ENCODE peak calls at places on chromosome 6, in five cellular contexts. U is fibroblast of mammary gland, Z is foreskin fibroblast, N is AG04450, R is mucosa of descending colon. P is an unnamed sample.

GRCh38 chr6:164926686-164927085 is 382.7 kb downstream of the C6orf118 start:
- DNase-seq in U (no peak), Z (no peak), N (no peak), R (no peak), P (no peak)

GRCh38 chr6:42777126-42777822 is 4.6 kb upstream of the BICRAL start:
- DNase-seq in U (peak), Z (peak), N (no peak), R (no peak), P (no peak)

GRCh38 chr6:5151955-5152401 is 66.8 kb downstream of the PPP1R3G start:
- DNase-seq in U (peak), Z (peak), N (peak), R (no peak), P (no peak)

GRCh38 chr6:107820571-107821261 is 3.4 kb downstream of the SCML4 start:
- DNase-seq in U (no peak), Z (peak), N (no peak), R (peak), P (no peak)

GRCh38 chr6:167952512-167952859 is 45.0 kb upstream of the KIF25 start:
- DNase-seq in U (no peak), Z (no peak), N (no peak), R (no peak), P (no peak)

GRCh38 chr6:155939253-155939652 is 483.6 kb upstream of the NOX3 start:
- DNase-seq in U (no peak), Z (no peak), N (no peak), R (no peak), P (no peak)

GRCh38 chr6:133888931-133889556 is at the start of gene TCF21:
- DNase-seq in U (no peak), Z (peak), N (peak), R (peak), P (no peak)

GRCh38 chr6:106908386-106908840 is 66.1 kb downstream of the CD24 start:
- DNase-seq in U (no peak), Z (no peak), N (no peak), R (no peak), P (no peak)

GRCh38 chr6:111737065-111737521 is 131.4 kb upstream of the TRAF3IP2 start:
- DNase-seq in U (peak), Z (peak), N (no peak), R (no peak), P (no peak)

GRCh38 chr6:50380409-50381105 is 330.8 kb upstream of the DEFB112 start:
- DNase-seq in U (no peak), Z (peak), N (no peak), R (no peak), P (no peak)

GRCh38 chr6:147508073-147508870 is at the start of gene SAMD5:
- DNase-seq in U (peak), Z (peak), N (peak), R (peak), P (no peak)

GRCh38 chr6:118377711-118378414 is 170.2 kb upstream of the PLN start:
- DNase-seq in U (no peak), Z (no peak), N (no peak), R (no peak), P (no peak)

GRCh38 chr6:73704798-73705197 is 8.8 kb downstream of the CD109 start:
- DNase-seq in U (peak), Z (no peak), N (no peak), R (no peak), P (no peak)

GRCh38 chr6:107673076-107673494 is 151.0 kb downstream of the SCML4 start:
- DNase-seq in U (peak), Z (no peak), N (no peak), R (no peak), P (no peak)

GRCh38 chr6:8628063-8628462 is 192.7 kb upstream of the SLC35B3 start:
- DNase-seq in U (peak), Z (peak), N (no peak), R (no peak), P (no peak)

GRCh38 chr6:157929076-157929475 is 52.6 kb upstream of the SYNJ2 start:
- DNase-seq in U (no peak), Z (no peak), N (no peak), R (no peak), P (no peak)

GRCh38 chr6:137923866-137924616 is 57.0 kb downstream of the TNFAIP3 start:
- DNase-seq in U (peak), Z (peak), N (no peak), R (no peak), P (no peak)

GRCh38 chr6:161578478-161578877 is 304.6 kb upstream of the AGPAT4 start:
- DNase-seq in U (no peak), Z (no peak), N (no peak), R (no peak), P (no peak)

GRCh38 chr6:145960918-145961604 is 3.1 kb downstream of the SHPRH start:
- DNase-seq in U (peak), Z (peak), N (no peak), R (no peak), P (no peak)

GRCh38 chr6:161067749-161068148 is 76.2 kb downstream of the MAP3K4 start:
- DNase-seq in U (no peak), Z (no peak), N (no peak), R (no peak), P (no peak)

GRCh38 chr6:137148291-137149076 is 25.0 kb downstream of the IL22RA2 start:
- DNase-seq in U (peak), Z (peak), N (no peak), R (no peak), P (no peak)

GRCh38 chr6:159451051-159451450 is 242.0 kb downstream of the SOD2 start:
- DNase-seq in U (peak), Z (peak), N (peak), R (no peak), P (no peak)

GRCh38 chr6:161079566-161080262 is 88.1 kb downstream of the MAP3K4 start:
- DNase-seq in U (peak), Z (peak), N (peak), R (no peak), P (no peak)

GRCh38 chr6:136921521-136921935 is 573 bp upstream of the SLC35D3 start:
- DNase-seq in U (no peak), Z (peak), N (no peak), R (no peak), P (no peak)

GRCh38 chr6:154503576-154504501 is 6.6 kb downstream of the CNKSR3 start:
- DNase-seq in U (no peak), Z (peak), N (no peak), R (no peak), P (no peak)

GRCh38 chr6:36897629-36898028 is 11.9 kb downstream of the C6orf89 start:
- DNase-seq in U (no peak), Z (peak), N (no peak), R (no peak), P (no peak)

GRCh38 chr6:132715204-132715603 is 1.3 kb upstream of the VNN1 start:
- DNase-seq in U (peak), Z (peak), N (peak), R (peak), P (no peak)

GRCh38 chr6:109794201-109794926 is 103.3 kb downstream of the FIG4 start:
- DNase-seq in U (peak), Z (peak), N (no peak), R (no peak), P (no peak)

GRCh38 chr6:75157336-75157735 is 48.5 kb downstream of the COL12A1 start:
- DNase-seq in U (no peak), Z (no peak), N (no peak), R (no peak), P (no peak)

GRCh38 chr6:105985098-105985815 is 100.9 kb upstream of the PRDM1 start:
- DNase-seq in U (no peak), Z (no peak), N (no peak), R (peak), P (no peak)

DNA sequence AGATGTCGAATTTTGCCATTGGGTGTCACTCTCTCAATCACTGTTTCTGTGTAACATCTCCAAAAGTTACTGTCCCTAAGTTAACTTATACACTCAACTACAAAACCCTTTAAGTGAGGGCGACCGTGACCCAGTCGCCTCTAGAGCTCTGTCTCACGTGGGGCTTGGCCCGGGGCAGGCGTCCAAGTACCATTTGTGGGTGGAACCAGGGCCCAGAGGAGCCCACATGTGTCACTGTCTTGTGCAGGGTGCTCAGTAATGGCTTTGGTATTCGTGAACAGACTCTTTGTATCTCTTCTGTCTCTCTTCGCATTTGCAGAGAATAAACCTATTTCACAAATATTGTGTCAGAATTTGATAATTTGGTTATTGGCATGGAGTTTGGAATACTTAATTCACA is 109.9 kb upstream of the THBS2 start:
- DNase-seq in U (peak), Z (peak), N (no peak), R (no peak), P (no peak)
- H3K4me3 ChIP-seq in U (no peak), Z (no peak), N (no peak), R (no peak), P (no peak)

DNA sequence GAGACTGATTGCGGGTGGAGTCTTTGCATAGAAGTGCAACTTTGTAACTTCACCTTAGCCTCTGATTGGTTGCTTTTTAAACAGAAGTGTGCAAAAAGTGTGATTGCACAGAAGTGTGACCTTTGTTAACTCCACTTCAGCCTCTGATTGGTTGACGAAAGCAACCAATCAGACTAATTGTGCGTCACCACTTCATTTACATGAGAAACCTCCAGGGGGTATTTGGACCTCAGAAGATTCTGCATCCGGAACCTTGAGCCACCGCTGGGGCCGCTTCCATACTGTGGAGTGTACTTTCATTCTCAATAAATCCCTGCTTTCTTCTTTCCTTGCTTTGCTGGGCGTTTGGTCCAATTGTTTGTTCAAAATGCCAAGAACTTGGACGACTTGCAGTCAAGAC is 1.6 kb upstream of the HECA start:
- DNase-seq in U (no peak), Z (peak), N (no peak), R (no peak), P (no peak)
- H3K4me3 ChIP-seq in U (no peak), Z (peak), N (no peak), R (no peak), P (peak)

DNA sequence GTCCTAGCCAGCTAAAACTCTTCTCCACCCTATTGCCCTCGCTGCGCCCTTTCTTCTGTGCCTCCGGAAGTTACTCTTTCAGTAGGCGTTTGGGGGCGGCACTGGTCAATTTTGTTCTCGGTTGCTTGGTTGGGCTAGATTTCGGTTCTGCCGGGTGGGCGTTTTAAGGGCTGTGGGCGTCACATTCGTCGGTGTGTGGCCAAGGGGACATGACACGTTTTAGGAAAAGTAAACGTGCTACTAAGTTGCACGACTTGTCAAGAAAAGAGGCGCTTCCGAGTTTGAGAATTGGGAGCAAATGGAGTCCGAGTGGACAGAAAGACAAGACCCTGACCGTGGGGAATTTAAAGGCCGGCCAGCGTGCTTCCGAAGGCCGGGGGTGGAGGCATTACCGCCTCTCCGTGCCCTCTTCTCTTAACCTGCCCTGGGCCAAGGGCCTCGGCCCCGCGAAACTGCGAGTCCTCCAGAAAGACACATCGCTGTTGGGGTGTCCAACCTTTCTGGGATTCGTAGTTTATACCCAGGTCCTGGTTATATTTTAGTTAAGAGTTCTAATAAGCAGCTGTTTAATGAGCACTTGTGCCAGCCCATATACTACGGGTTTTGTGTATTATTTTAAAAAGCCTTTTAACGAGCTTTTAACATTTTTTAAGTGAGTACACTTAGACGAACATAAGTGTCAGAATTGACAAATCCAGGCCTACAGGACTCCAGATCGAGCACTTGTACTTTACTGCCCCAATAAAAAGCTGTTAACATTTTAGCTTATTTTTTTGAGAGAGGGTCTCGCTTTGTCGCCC is 664 bp upstream of the BAG6 start:
- DNase-seq in U (no peak), Z (no peak), N (no peak), R (peak), P (peak)
- H3K4me3 ChIP-seq in U (peak), Z (peak), N (peak), R (peak), P (peak)

GRCh38 chr6:139369068-139369467 is 5.4 kb downstream of the CITED2 start:
- DNase-seq in U (no peak), Z (no peak), N (no peak), R (no peak), P (no peak)

GRCh38 chr6:139370047-139370706 is 4.3 kb downstream of the CITED2 start:
- DNase-seq in U (peak), Z (peak), N (no peak), R (no peak), P (no peak)

GRCh38 chr6:139370707-139371345 is 3.6 kb downstream of the CITED2 start:
- DNase-seq in U (peak), Z (peak), N (no peak), R (no peak), P (no peak)

GRCh38 chr6:139368661-139369060 is 5.8 kb downstream of the CITED2 start:
- DNase-seq in U (no peak), Z (no peak), N (no peak), R (no peak), P (no peak)

GRCh38 chr6:139369568-139370046 is 4.8 kb downstream of the CITED2 start:
- DNase-seq in U (peak), Z (peak), N (no peak), R (no peak), P (no peak)
- H3K4me3 ChIP-seq in U (no peak), Z (no peak), N (no peak), R (no peak), P (no peak)

GRCh38 chr6:1612902-1613301 is 3.2 kb downstream of the FOXC1 start:
- DNase-seq in U (peak), Z (peak), N (no peak), R (no peak), P (no peak)

GRCh38 chr6:1612386-1612893 is 2.7 kb downstream of the FOXC1 start:
- DNase-seq in U (no peak), Z (no peak), N (no peak), R (no peak), P (no peak)

GRCh38 chr6:1614767-1615650 is 5.3 kb downstream of the FOXC1 start:
- DNase-seq in U (no peak), Z (no peak), N (no peak), R (peak), P (no peak)

GRCh38 chr6:1614448-1614766 is 4.7 kb downstream of the FOXC1 start:
- DNase-seq in U (no peak), Z (no peak), N (no peak), R (no peak), P (no peak)

DNA sequence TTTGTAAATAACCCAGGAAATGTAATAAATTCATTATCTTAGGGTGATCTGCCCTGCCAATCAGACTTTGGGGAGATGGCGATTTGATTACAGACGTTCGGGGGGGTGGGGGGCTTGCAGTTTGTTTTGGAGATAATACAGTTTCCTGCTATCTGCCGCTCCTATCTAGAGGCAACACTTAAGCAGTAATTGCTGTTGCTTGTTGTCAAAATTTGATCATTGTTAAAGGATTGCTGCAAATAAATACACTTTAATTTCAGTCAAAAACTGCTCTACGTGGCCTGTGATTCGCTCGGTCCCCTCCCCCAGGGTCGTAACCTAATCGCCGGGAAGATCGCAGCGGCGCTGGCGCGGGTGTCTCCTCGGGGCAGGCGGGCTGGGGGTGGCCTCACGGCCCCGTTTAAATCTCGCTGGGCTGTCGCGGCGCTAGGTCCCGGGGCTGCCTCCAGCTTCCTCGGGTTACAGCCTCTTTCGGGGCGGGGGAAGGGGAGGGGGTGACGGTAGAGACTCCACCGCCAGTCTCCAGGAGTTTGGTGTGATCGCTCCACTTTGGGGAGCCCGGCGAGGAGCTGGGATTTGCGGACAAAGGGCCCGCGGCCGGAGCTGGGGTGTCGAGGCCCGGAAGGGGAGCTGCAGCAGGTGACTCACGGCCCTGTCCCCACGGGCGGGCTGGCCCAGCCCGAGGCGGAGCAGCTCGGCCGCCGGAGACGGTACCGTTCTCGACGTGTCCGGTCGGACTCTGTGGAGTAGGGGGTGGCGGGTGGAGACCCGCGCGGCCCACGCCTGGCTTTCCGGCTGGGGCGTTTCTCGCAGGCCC is 4.1 kb downstream of the FOXC1 start:
- DNase-seq in U (no peak), Z (peak), N (no peak), R (no peak), P (no peak)
- H3K4me3 ChIP-seq in U (peak), Z (peak), N (peak), R (no peak), P (peak)

GRCh38 chr6:71404145-71404966 is 115.7 kb downstream of the OGFRL1 start:
- DNase-seq in U (peak), Z (peak), N (peak), R (no peak), P (no peak)

GRCh38 chr6:71405416-71405815 is 116.8 kb downstream of the OGFRL1 start:
- DNase-seq in U (no peak), Z (no peak), N (no peak), R (no peak), P (no peak)

GRCh38 chr6:71404967-71405278 is 116.3 kb downstream of the OGFRL1 start:
- DNase-seq in U (no peak), Z (no peak), N (no peak), R (no peak), P (no peak)

GRCh38 chr6:71402101-71402500 is 113.5 kb downstream of the OGFRL1 start:
- DNase-seq in U (no peak), Z (no peak), N (no peak), R (no peak), P (no peak)

GRCh38 chr6:71403422-71404134 is 115.0 kb downstream of the OGFRL1 start:
- DNase-seq in U (no peak), Z (no peak), N (no peak), R (no peak), P (no peak)
- H3K4me3 ChIP-seq in U (no peak), Z (no peak), N (no peak), R (no peak), P (no peak)